ENCODE peak calls at places on chromosome 10, in seven cellular contexts. X is SK-N-MC; V is adrenal gland; P is activated T-cell treated with anti-CD3 and anti-CD28 coated beads for 48 hours; Z is HTR-8/SVneo; M is Peyer's patch; K is CD4-positive, CD25-positive, alpha-beta regulatory T cell. Q is an unnamed sample.

GRCh38 chr10:47031251-47031952 is 120.2 kb downstream of the PTPN20 start:
- DNase-seq in M (peak), Z (no peak), X (no peak), K (no peak), P (no peak), V (no peak), Q (no peak)

GRCh38 chr10:128242641-128243040 is 116.4 kb upstream of the MKI67 start:
- DNase-seq in P (no peak), K (no peak), Z (no peak), M (no peak), X (no peak), V (no peak), Q (no peak)

GRCh38 chr10:74596713-74597112 is 229.7 kb upstream of the KAT6B start:
- DNase-seq in K (no peak), Z (no peak), V (no peak), M (no peak), X (no peak), P (no peak), Q (no peak)

GRCh38 chr10:6052247-6053221 is 9.6 kb downstream of the IL2RA start:
- DNase-seq in P (peak), Z (no peak), K (peak), M (no peak), V (no peak), X (no peak), Q (no peak)

GRCh38 chr10:76968483-76968882 is 669.1 kb downstream of the KCNMA1 start:
- DNase-seq in V (no peak), X (no peak), M (no peak), P (no peak), K (no peak), Z (no peak), Q (no peak)

GRCh38 chr10:78524342-78524741 is 490.7 kb downstream of the RPS24 start:
- DNase-seq in X (no peak), V (no peak), P (no peak), K (no peak), Z (no peak), M (no peak), Q (no peak)

GRCh38 chr10:132353456-132354355 is 21.7 kb downstream of the LRRC27 start:
- DNase-seq in M (peak), Z (no peak), P (no peak), X (no peak), K (no peak), V (no peak), Q (no peak)

GRCh38 chr10:107952649-107953589 is 788.4 kb upstream of the SORCS1 start:
- DNase-seq in V (no peak), X (no peak), Z (no peak), K (no peak), M (no peak), P (no peak), Q (no peak)

GRCh38 chr10:15035385-15036301 is 8.1 kb upstream of the OLAH start:
- DNase-seq in M (no peak), Z (peak), K (no peak), V (peak), X (no peak), P (no peak), Q (no peak)

GRCh38 chr10:92381543-92381954 is 90.6 kb downstream of the MARCHF5 start:
- DNase-seq in X (no peak), P (no peak), V (no peak), Z (no peak), M (no peak), K (no peak), Q (no peak)

GRCh38 chr10:98516352-98516751 is 69.6 kb upstream of the HPS1 start:
- DNase-seq in Z (no peak), K (no peak), V (no peak), P (no peak), M (no peak), X (no peak), Q (no peak)

GRCh38 chr10:20489961-20490360 is 407.1 kb downstream of the NEBL start:
- DNase-seq in K (no peak), Z (no peak), M (no peak), P (no peak), X (no peak), V (no peak), Q (no peak)

GRCh38 chr10:102195301-102195870 is 30.7 kb upstream of the ELOVL3 start:
- DNase-seq in Z (no peak), K (no peak), X (no peak), P (no peak), V (no peak), M (no peak), Q (no peak)

GRCh38 chr10:68397005-68397404 is 10.1 kb downstream of the RUFY2 start:
- DNase-seq in V (no peak), K (no peak), M (no peak), P (no peak), Z (no peak), X (no peak), Q (no peak)

GRCh38 chr10:97234403-97234802 is 48.6 kb upstream of the SLIT1 start:
- DNase-seq in X (no peak), Z (peak), P (no peak), M (no peak), K (no peak), V (no peak), Q (no peak)

GRCh38 chr10:127398140-127398966 is 150.8 kb upstream of the NPS start:
- DNase-seq in P (no peak), M (no peak), V (no peak), Z (peak), X (no peak), K (no peak), Q (no peak)

GRCh38 chr10:125159486-125159931 is 854 bp downstream of the CTBP2 start:
- DNase-seq in P (no peak), Z (no peak), M (peak), V (peak), X (no peak), K (no peak), Q (no peak)

GRCh38 chr10:100239851-100240250 is 10.5 kb upstream of the CHUK start:
- DNase-seq in Z (no peak), M (no peak), P (no peak), V (no peak), X (no peak), K (no peak), Q (no peak)

GRCh38 chr10:95049919-95050318 is 19.4 kb downstream of the CYP2C8 start:
- DNase-seq in Z (no peak), V (no peak), M (no peak), K (no peak), P (no peak), X (no peak), Q (no peak)

GRCh38 chr10:104209575-104210198 is 22.5 kb downstream of the CFAP43 start:
- DNase-seq in Z (peak), K (peak), X (no peak), V (peak), M (no peak), P (no peak), Q (no peak)

GRCh38 chr10:25078659-25079429 is 62.4 kb downstream of the THNSL1 start:
- DNase-seq in P (no peak), K (no peak), M (no peak), Z (no peak), V (no peak), X (no peak), Q (no peak)

GRCh38 chr10:30857803-30858202 is 173.9 kb downstream of the ZNF438 start:
- DNase-seq in V (peak), K (no peak), X (no peak), P (no peak), M (no peak), Z (no peak), Q (no peak)

GRCh38 chr10:90041585-90041984 is 340.2 kb downstream of the KIF20B start:
- DNase-seq in V (no peak), P (no peak), K (no peak), X (no peak), M (no peak), Z (no peak), Q (no peak)

GRCh38 chr10:93715345-93715744 is 13.0 kb upstream of the FRA10AC1 start:
- DNase-seq in Z (no peak), M (no peak), X (no peak), P (no peak), V (no peak), K (no peak), Q (no peak)

GRCh38 chr10:10870523-10871241 is 147.0 kb upstream of the CELF2 start:
- DNase-seq in X (no peak), K (no peak), V (no peak), Z (no peak), M (no peak), P (no peak), Q (no peak)

GRCh38 chr10:24444337-24444736 is 235.4 kb downstream of the KIAA1217 start:
- DNase-seq in M (no peak), P (no peak), X (no peak), V (no peak), Z (no peak), K (no peak), Q (no peak)

GRCh38 chr10:71985542-71986250 is 21.5 kb downstream of the CHST3 start:
- DNase-seq in K (no peak), Z (no peak), P (no peak), V (peak), M (no peak), X (no peak), Q (no peak)

GRCh38 chr10:29119374-29119773 is 169.5 kb upstream of the LYZL1 start:
- DNase-seq in V (peak), M (no peak), X (no peak), K (no peak), P (peak), Z (peak), Q (no peak)

GRCh38 chr10:70828923-70829322 is 13.2 kb downstream of the SGPL1 start:
- DNase-seq in P (no peak), X (no peak), K (no peak), V (no peak), M (no peak), Z (no peak), Q (no peak)

GRCh38 chr10:18043148-18043547 is 91.4 kb downstream of the SLC39A12 start:
- DNase-seq in X (no peak), V (no peak), P (no peak), Z (peak), K (no peak), M (no peak), Q (no peak)

GRCh38 chr10:80472234-80473095 is 18.4 kb downstream of the TSPAN14 start:
- DNase-seq in M (no peak), Z (no peak), P (no peak), X (no peak), V (no peak), K (peak), Q (no peak)

GRCh38 chr10:110372656-110373055 is 67.9 kb upstream of the SMNDC1 start:
- DNase-seq in K (no peak), X (no peak), M (no peak), Z (no peak), P (no peak), V (no peak), Q (no peak)

GRCh38 chr10:24193330-24193729 is 15.6 kb upstream of the KIAA1217 start:
- DNase-seq in P (no peak), M (no peak), K (no peak), V (no peak), X (no peak), Z (no peak), Q (no peak)

GRCh38 chr10:13894412-13895093 is 307.8 kb downstream of the PRPF18 start:
- DNase-seq in P (no peak), M (no peak), X (no peak), Z (no peak), V (no peak), K (no peak), Q (no peak)